ENCODE peak calls at places on chromosomes 1 and 21, in ten cellular contexts. One of them, this sample, is unnamed.

GRCh38 chr1:54229281-54229891 is 29.4 kb downstream of the MRPL37 start:
- DNase-seq in kidney epithelial cell: peak
- DNase-seq in tibial artery: no peak
- DNase-seq in fibroblast of mammary gland: peak
- DNase-seq in heart right ventricle: no peak
- DNase-seq in dorsolateral prefrontal cortex: no peak
- DNase-seq in coronary artery: no peak
- DNase-seq in breast epithelium: no peak
- DNase-seq in left lung: no peak
- DNase-seq in astrocyte of the spinal cord: peak
- DNase-seq in this sample: no peak

GRCh38 chr1:226697151-226697575 is 41.9 kb downstream of the ITPKB start:
- DNase-seq in dorsolateral prefrontal cortex: no peak
- DNase-seq in breast epithelium: no peak
- DNase-seq in coronary artery: no peak
- DNase-seq in left lung: no peak
- DNase-seq in kidney epithelial cell: peak
- DNase-seq in astrocyte of the spinal cord: peak
- DNase-seq in fibroblast of mammary gland: peak
- DNase-seq in heart right ventricle: no peak
- DNase-seq in tibial artery: no peak
- DNase-seq in this sample: peak

GRCh38 chr1:96843196-96843595 is 121.6 kb downstream of the PTBP2 start:
- DNase-seq in fibroblast of mammary gland: peak
- DNase-seq in coronary artery: no peak
- DNase-seq in breast epithelium: no peak
- DNase-seq in dorsolateral prefrontal cortex: no peak
- DNase-seq in astrocyte of the spinal cord: peak
- DNase-seq in left lung: no peak
- DNase-seq in kidney epithelial cell: peak
- DNase-seq in tibial artery: no peak
- DNase-seq in heart right ventricle: no peak
- DNase-seq in this sample: no peak

GRCh38 chr1:52706941-52707926 is 9.1 kb upstream of the COA7 start:
- DNase-seq in heart right ventricle: no peak
- DNase-seq in fibroblast of mammary gland: no peak
- DNase-seq in dorsolateral prefrontal cortex: no peak
- DNase-seq in left lung: peak
- DNase-seq in astrocyte of the spinal cord: no peak
- DNase-seq in coronary artery: no peak
- DNase-seq in kidney epithelial cell: no peak
- DNase-seq in tibial artery: no peak
- DNase-seq in breast epithelium: no peak
- DNase-seq in this sample: no peak

GRCh38 chr1:33743221-33743998 is 120.5 kb upstream of the HMGB4 start:
- DNase-seq in astrocyte of the spinal cord: no peak
- DNase-seq in tibial artery: no peak
- DNase-seq in dorsolateral prefrontal cortex: no peak
- DNase-seq in kidney epithelial cell: no peak
- DNase-seq in heart right ventricle: no peak
- DNase-seq in coronary artery: peak
- DNase-seq in left lung: no peak
- DNase-seq in fibroblast of mammary gland: no peak
- DNase-seq in breast epithelium: no peak
- DNase-seq in this sample: no peak

GRCh38 chr1:150578278-150579109 is 916 bp downstream of the MCL1 start:
- DNase-seq in kidney epithelial cell: no peak
- DNase-seq in fibroblast of mammary gland: peak
- DNase-seq in left lung: no peak
- DNase-seq in tibial artery: peak
- DNase-seq in breast epithelium: no peak
- DNase-seq in heart right ventricle: peak
- DNase-seq in coronary artery: peak
- DNase-seq in dorsolateral prefrontal cortex: no peak
- DNase-seq in astrocyte of the spinal cord: peak
- DNase-seq in this sample: no peak

GRCh38 chr1:59478822-59479221 is 181.9 kb downstream of the FGGY start:
- DNase-seq in astrocyte of the spinal cord: no peak
- DNase-seq in left lung: no peak
- DNase-seq in tibial artery: no peak
- DNase-seq in dorsolateral prefrontal cortex: no peak
- DNase-seq in kidney epithelial cell: no peak
- DNase-seq in breast epithelium: no peak
- DNase-seq in fibroblast of mammary gland: no peak
- DNase-seq in heart right ventricle: no peak
- DNase-seq in coronary artery: no peak
- DNase-seq in this sample: no peak

GRCh38 chr21:35609263-35609662 is 451.1 kb downstream of the SETD4 start:
- DNase-seq in coronary artery: no peak
- DNase-seq in heart right ventricle: no peak
- DNase-seq in kidney epithelial cell: no peak
- DNase-seq in tibial artery: no peak
- DNase-seq in dorsolateral prefrontal cortex: no peak
- DNase-seq in breast epithelium: no peak
- DNase-seq in fibroblast of mammary gland: no peak
- DNase-seq in astrocyte of the spinal cord: no peak
- DNase-seq in left lung: no peak
- DNase-seq in this sample: no peak

GRCh38 chr1:24022611-24023359 is 42.7 kb upstream of the SRSF10 start:
- DNase-seq in tibial artery: no peak
- DNase-seq in dorsolateral prefrontal cortex: no peak
- DNase-seq in fibroblast of mammary gland: peak
- DNase-seq in heart right ventricle: no peak
- DNase-seq in breast epithelium: no peak
- DNase-seq in coronary artery: no peak
- DNase-seq in astrocyte of the spinal cord: peak
- DNase-seq in kidney epithelial cell: peak
- DNase-seq in left lung: no peak
- DNase-seq in this sample: peak

GRCh38 chr1:247385283-247385682 is 30.7 kb upstream of the NLRP3 start:
- DNase-seq in breast epithelium: no peak
- DNase-seq in dorsolateral prefrontal cortex: no peak
- DNase-seq in astrocyte of the spinal cord: no peak
- DNase-seq in left lung: no peak
- DNase-seq in fibroblast of mammary gland: peak
- DNase-seq in tibial artery: no peak
- DNase-seq in kidney epithelial cell: no peak
- DNase-seq in heart right ventricle: no peak
- DNase-seq in coronary artery: no peak
- DNase-seq in this sample: no peak

DNA sequence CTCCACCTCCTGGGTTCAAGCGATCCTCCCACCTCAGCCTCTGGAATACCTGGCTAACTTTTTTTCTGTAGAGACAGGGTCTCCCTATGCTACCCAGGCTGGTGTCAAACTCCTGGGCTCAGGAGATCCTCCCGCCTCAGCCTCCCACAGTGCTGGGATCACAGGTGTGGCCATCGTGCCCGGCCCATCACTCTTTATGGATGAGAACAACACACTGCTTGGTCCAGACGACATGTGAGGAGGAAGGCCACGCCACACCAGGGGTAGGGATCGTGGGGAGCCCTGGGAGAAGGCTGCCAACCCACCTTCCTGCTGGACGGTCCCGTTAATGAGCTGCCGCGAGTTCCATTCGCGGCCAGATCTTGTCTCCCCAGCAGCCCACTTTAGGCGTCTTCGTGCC is 5.0 kb upstream of the GABRD start:
- DNase-seq in left lung: no peak
- DNase-seq in kidney epithelial cell: no peak
- DNase-seq in breast epithelium: no peak
- DNase-seq in tibial artery: no peak
- DNase-seq in dorsolateral prefrontal cortex: no peak
- DNase-seq in coronary artery: no peak
- DNase-seq in heart right ventricle: no peak
- DNase-seq in astrocyte of the spinal cord: no peak
- DNase-seq in fibroblast of mammary gland: no peak
- DNase-seq in this sample: no peak
- TF ChIP-seq CTCF in left lung: no peak
- TF ChIP-seq CTCF in kidney epithelial cell: no peak
- TF ChIP-seq CTCF in breast epithelium: no peak
- TF ChIP-seq CTCF in tibial artery: no peak
- TF ChIP-seq CTCF in dorsolateral prefrontal cortex: no peak
- TF ChIP-seq CTCF in coronary artery: no peak
- TF ChIP-seq CTCF in heart right ventricle: no peak
- TF ChIP-seq CTCF in astrocyte of the spinal cord: no peak
- TF ChIP-seq CTCF in fibroblast of mammary gland: no peak
- TF ChIP-seq CTCF in this sample: no peak

DNA sequence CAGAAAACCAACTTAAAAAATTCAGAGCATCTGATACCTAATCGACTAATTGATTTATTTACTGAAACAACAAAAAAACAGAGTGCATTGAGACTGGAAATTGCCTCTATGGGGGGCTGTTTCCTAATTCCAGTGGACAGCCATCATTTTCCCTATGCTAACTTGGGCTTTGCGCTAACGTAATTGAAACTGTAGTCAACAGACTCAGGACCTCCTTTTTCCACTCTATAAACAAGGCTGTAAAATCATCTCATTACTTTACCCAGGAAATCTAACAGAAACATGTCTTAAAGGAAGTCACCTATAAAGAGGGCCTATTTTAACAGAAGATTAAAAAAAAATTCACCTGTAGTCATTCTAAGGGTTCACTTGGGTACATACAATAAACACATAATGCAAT is 2.1 kb downstream of the ERG start:
- DNase-seq in kidney epithelial cell: no peak
- DNase-seq in left lung: no peak
- DNase-seq in coronary artery: no peak
- DNase-seq in breast epithelium: no peak
- DNase-seq in tibial artery: no peak
- DNase-seq in fibroblast of mammary gland: no peak
- DNase-seq in dorsolateral prefrontal cortex: no peak
- DNase-seq in heart right ventricle: no peak
- DNase-seq in astrocyte of the spinal cord: no peak
- DNase-seq in this sample: no peak
- H3K4me3 ChIP-seq in kidney epithelial cell: no peak
- H3K4me3 ChIP-seq in left lung: peak
- H3K4me3 ChIP-seq in coronary artery: peak
- H3K4me3 ChIP-seq in breast epithelium: no peak
- H3K4me3 ChIP-seq in tibial artery: peak
- H3K4me3 ChIP-seq in fibroblast of mammary gland: no peak
- H3K4me3 ChIP-seq in dorsolateral prefrontal cortex: peak
- H3K4me3 ChIP-seq in heart right ventricle: peak
- H3K4me3 ChIP-seq in astrocyte of the spinal cord: no peak
- H3K4me3 ChIP-seq in this sample: no peak

GRCh38 chr1:21244986-21245687 is 45.1 kb downstream of the ECE1 start:
- DNase-seq in heart right ventricle: no peak
- DNase-seq in left lung: no peak
- DNase-seq in tibial artery: no peak
- DNase-seq in astrocyte of the spinal cord: no peak
- DNase-seq in breast epithelium: no peak
- DNase-seq in coronary artery: no peak
- DNase-seq in fibroblast of mammary gland: no peak
- DNase-seq in kidney epithelial cell: no peak
- DNase-seq in dorsolateral prefrontal cortex: no peak
- DNase-seq in this sample: no peak
- TF ChIP-seq CTCF in heart right ventricle: no peak
- TF ChIP-seq CTCF in left lung: peak
- TF ChIP-seq CTCF in tibial artery: no peak
- TF ChIP-seq CTCF in astrocyte of the spinal cord: peak
- TF ChIP-seq CTCF in breast epithelium: no peak
- TF ChIP-seq CTCF in coronary artery: no peak
- TF ChIP-seq CTCF in fibroblast of mammary gland: peak
- TF ChIP-seq CTCF in kidney epithelial cell: peak
- TF ChIP-seq CTCF in dorsolateral prefrontal cortex: no peak
- TF ChIP-seq CTCF in this sample: peak

GRCh38 chr21:33401617-33401967 is 1.6 kb upstream of the IFNGR2 start:
- DNase-seq in breast epithelium: peak
- DNase-seq in coronary artery: no peak
- DNase-seq in astrocyte of the spinal cord: no peak
- DNase-seq in left lung: no peak
- DNase-seq in tibial artery: no peak
- DNase-seq in kidney epithelial cell: no peak
- DNase-seq in dorsolateral prefrontal cortex: no peak
- DNase-seq in heart right ventricle: no peak
- DNase-seq in fibroblast of mammary gland: no peak
- DNase-seq in this sample: no peak

GRCh38 chr21:33403786-33404571 is 766 bp downstream of the IFNGR2 start:
- DNase-seq in heart right ventricle: peak
- DNase-seq in kidney epithelial cell: no peak
- DNase-seq in breast epithelium: peak
- DNase-seq in left lung: peak
- DNase-seq in fibroblast of mammary gland: peak
- DNase-seq in dorsolateral prefrontal cortex: peak
- DNase-seq in coronary artery: peak
- DNase-seq in tibial artery: peak
- DNase-seq in astrocyte of the spinal cord: peak
- DNase-seq in this sample: no peak

GRCh38 chr21:33399821-33400220 is 3.4 kb upstream of the IFNGR2 start:
- DNase-seq in heart right ventricle: no peak
- DNase-seq in breast epithelium: no peak
- DNase-seq in coronary artery: no peak
- DNase-seq in dorsolateral prefrontal cortex: no peak
- DNase-seq in tibial artery: no peak
- DNase-seq in astrocyte of the spinal cord: no peak
- DNase-seq in left lung: no peak
- DNase-seq in kidney epithelial cell: no peak
- DNase-seq in fibroblast of mammary gland: no peak
- DNase-seq in this sample: no peak

GRCh38 chr21:33403128-33403785 is at the start of gene IFNGR2:
- DNase-seq in tibial artery: no peak
- DNase-seq in fibroblast of mammary gland: no peak
- DNase-seq in breast epithelium: no peak
- DNase-seq in kidney epithelial cell: no peak
- DNase-seq in astrocyte of the spinal cord: no peak
- DNase-seq in heart right ventricle: peak
- DNase-seq in coronary artery: no peak
- DNase-seq in dorsolateral prefrontal cortex: no peak
- DNase-seq in left lung: peak
- DNase-seq in this sample: no peak

DNA sequence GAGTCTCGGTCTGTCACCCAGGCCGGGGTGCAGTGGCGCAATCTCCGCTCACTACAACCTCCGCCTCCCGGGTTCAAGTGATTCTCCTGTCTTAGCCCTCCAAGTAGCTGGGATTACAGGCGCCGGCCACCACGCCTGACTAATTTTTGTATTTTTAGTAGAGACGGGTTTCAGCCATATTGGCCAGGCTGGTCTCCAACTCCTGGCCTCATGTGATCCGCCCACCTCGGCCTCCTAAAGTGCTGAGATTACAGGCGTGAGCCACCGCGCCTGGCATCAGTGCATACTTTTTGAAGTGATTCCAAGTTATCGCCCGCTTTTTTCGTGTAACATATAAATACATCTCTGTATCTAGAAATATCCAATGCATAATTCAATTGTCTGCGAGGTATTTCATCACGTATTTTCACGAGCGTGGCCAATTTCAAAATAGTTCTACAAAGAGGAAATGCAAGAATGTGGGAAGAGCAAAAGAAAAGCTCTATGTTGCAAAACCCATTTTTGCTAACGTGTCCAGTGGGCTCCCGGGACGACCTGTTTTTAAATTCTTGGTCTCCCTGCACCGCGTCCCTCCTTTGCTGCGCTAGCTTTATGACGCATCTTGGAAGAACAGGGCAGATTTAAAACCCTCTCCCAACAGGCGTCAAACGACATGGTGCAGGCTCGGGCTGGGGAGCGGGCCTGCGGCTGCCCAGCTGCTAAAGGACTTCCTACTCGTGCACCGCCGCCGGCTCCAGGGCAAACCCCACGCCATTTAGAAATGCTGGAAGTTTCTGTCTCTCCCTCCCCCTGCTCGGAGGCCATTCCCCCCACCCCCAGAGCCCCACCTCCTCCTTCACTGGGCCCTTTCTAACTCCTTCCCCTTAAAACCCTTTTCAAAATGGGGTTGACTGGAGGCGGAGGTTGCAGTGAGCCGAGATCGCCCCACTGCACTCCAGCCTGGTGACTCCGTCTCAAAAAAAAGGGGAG is 918 bp upstream of the IFNGR2 start:
- DNase-seq in left lung: peak
- DNase-seq in breast epithelium: peak
- DNase-seq in kidney epithelial cell: no peak
- DNase-seq in fibroblast of mammary gland: peak
- DNase-seq in tibial artery: peak
- DNase-seq in heart right ventricle: peak
- DNase-seq in dorsolateral prefrontal cortex: peak
- DNase-seq in coronary artery: peak
- DNase-seq in astrocyte of the spinal cord: peak
- DNase-seq in this sample: no peak
- H3K4me3 ChIP-seq in left lung: peak
- H3K4me3 ChIP-seq in breast epithelium: peak
- H3K4me3 ChIP-seq in kidney epithelial cell: peak
- H3K4me3 ChIP-seq in fibroblast of mammary gland: peak
- H3K4me3 ChIP-seq in tibial artery: peak
- H3K4me3 ChIP-seq in heart right ventricle: peak
- H3K4me3 ChIP-seq in dorsolateral prefrontal cortex: peak
- H3K4me3 ChIP-seq in coronary artery: peak
- H3K4me3 ChIP-seq in astrocyte of the spinal cord: peak
- H3K4me3 ChIP-seq in this sample: peak